ENCODE peak calls at places on chromosome 21, in five cellular contexts. I, A, S, D and X are unnamed samples.

GRCh38 chr21:15004721-15005370 is 60.0 kb downstream of the NRIP1 start:
- DNase-seq in I (no peak), A (no peak), S (no peak), D (no peak), X (no peak)

GRCh38 chr21:29299046-29299905 is 554 bp downstream of the BACH1 start:
- DNase-seq in I (peak), A (peak), S (peak), D (peak), X (peak)

GRCh38 chr21:17753736-17754135 is 65.4 kb downstream of the C21orf91 start:
- DNase-seq in I (no peak), A (no peak), S (no peak), D (no peak), X (no peak)

GRCh38 chr21:33854604-33855003 is 61.0 kb downstream of the ATP5PO start:
- DNase-seq in I (no peak), A (no peak), S (peak), D (no peak), X (no peak)

GRCh38 chr21:36203603-36203889 is 46.9 kb downstream of the DOP1B start:
- DNase-seq in I (no peak), A (peak), S (peak), D (peak), X (peak)

GRCh38 chr21:33801424-33802405 is 113.9 kb downstream of the ATP5PO start:
- DNase-seq in I (no peak), A (peak), S (peak), D (peak), X (no peak)

GRCh38 chr21:26842976-26843911 is 2.0 kb downstream of the ADAMTS1 start:
- DNase-seq in I (peak), A (peak), S (peak), D (peak), X (no peak)

GRCh38 chr21:17492415-17493168 is 20.3 kb upstream of the CXADR start:
- DNase-seq in I (no peak), A (no peak), S (peak), D (no peak), X (no peak)

GRCh38 chr21:15058718-15059316 is 6.0 kb downstream of the NRIP1 start:
- DNase-seq in I (no peak), A (no peak), S (peak), D (peak), X (peak)

GRCh38 chr21:36508948-36509347 is 29.0 kb upstream of the CLDN14 start:
- DNase-seq in I (no peak), A (no peak), S (no peak), D (no peak), X (no peak)

GRCh38 chr21:29827236-29827635 is 112.6 kb downstream of the GRIK1 start:
- DNase-seq in I (no peak), A (no peak), S (no peak), D (peak), X (no peak)

GRCh38 chr21:16455526-16455925 is 725.7 kb downstream of the USP25 start:
- DNase-seq in I (no peak), A (no peak), S (no peak), D (no peak), X (no peak)

GRCh38 chr21:33641339-33642026 is at the start of gene CRYZL1:
- DNase-seq in I (peak), A (peak), S (peak), D (peak), X (peak)

GRCh38 chr21:23131177-23131576 is 2133.0 kb downstream of the NCAM2 start:
- DNase-seq in I (no peak), A (no peak), S (peak), D (no peak), X (no peak)

GRCh38 chr21:15730484-15731242 is 881 bp downstream of the USP25 start:
- DNase-seq in I (no peak), A (no peak), S (peak), D (no peak), X (no peak)

GRCh38 chr21:18620421-18620820 is 216.8 kb upstream of the TMPRSS15 start:
- DNase-seq in I (no peak), A (no peak), S (no peak), D (no peak), X (no peak)

GRCh38 chr21:28992526-28993292 is at the start of gene LTN1:
- DNase-seq in I (peak), A (peak), S (peak), D (peak), X (peak)

GRCh38 chr21:37787456-37787855 is 128.8 kb downstream of the KCNJ6 start:
- DNase-seq in I (no peak), A (no peak), S (peak), D (peak), X (no peak)

GRCh38 chr21:17406202-17406601 is 106.6 kb upstream of the CXADR start:
- DNase-seq in I (no peak), A (no peak), S (no peak), D (no peak), X (no peak)

GRCh38 chr21:38793060-38793459 is 12.7 kb upstream of the ETS2 start:
- DNase-seq in I (no peak), A (no peak), S (no peak), D (no peak), X (no peak)

GRCh38 chr21:38796426-38796825 is 9.3 kb upstream of the ETS2 start:
- DNase-seq in I (no peak), A (no peak), S (no peak), D (peak), X (no peak)

GRCh38 chr21:38794978-38795377 is 10.8 kb upstream of the ETS2 start:
- DNase-seq in I (no peak), A (no peak), S (no peak), D (no peak), X (no peak)

GRCh38 chr21:38795475-38795874 is 10.3 kb upstream of the ETS2 start:
- DNase-seq in I (no peak), A (no peak), S (no peak), D (no peak), X (no peak)

DNA sequence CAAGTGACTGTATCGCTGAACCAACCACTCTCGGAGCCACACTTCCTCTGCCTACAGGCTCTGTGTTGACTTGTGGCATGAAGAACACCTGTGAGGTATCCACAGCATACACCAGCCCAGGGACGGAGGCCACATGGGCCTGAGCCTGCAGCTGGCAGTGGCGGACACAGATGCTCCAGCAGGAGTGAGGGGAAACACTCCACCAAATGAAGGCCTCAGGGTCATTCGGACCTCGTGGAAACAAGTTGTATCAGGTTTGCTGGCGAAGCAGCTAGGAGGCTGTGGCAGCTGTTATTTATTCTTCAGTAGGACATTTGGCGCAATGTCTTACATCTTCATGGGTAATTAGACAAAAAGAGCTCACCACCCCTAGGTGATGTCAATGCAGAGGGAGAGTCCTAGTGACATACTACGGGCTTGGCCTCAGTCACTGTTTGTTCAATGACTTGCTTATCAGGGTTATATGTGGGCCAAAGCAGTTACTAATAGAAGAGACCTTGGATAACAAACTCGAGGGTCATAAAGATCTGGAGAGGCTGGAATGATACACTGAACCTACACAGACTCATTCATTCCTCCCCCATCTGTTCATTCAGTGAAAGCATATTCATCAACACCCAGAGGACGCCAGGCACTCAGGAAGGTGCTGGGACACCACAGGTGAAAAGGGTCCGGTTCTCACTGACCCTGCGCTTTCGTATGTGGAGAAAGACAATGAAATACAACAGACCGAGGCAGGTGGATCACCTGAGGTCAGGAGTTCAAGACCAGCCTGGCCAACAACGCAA is 11.6 kb upstream of the ETS2 start:
- DNase-seq in I (no peak), A (no peak), S (no peak), D (no peak), X (no peak)
- H3K27ac ChIP-seq in I (no peak), A (no peak), S (no peak), D (no peak), X (no peak)

DNA sequence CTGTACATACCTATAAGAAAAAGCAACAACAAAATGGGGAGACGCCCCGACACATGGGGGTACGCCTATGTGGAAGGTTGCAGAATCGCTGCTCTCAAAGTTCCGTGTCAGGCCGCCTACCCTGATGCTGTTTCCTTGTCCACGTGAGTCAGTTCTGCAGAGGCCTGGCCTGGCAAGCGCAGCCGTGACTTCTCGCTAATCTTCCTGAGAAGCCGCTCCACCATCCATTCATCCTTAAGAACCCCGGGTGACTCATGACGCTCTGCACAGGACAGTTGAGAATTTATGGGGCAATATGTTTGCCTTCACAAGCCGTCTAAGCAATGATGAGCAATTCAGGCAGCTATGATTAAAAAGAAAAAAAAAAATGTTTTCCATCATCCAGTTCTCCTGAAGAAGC is 122.3 kb upstream of the TMPRSS2 start:
- DNase-seq in I (no peak), A (no peak), S (no peak), D (peak), X (no peak)
- H3K27ac ChIP-seq in I (no peak), A (no peak), S (no peak), D (peak), X (no peak)

GRCh38 chr21:35201288-35201687 is 152.2 kb upstream of the RUNX1 start:
- DNase-seq in I (no peak), A (no peak), S (no peak), D (no peak), X (no peak)

GRCh38 chr21:35203093-35204021 is 154.3 kb upstream of the RUNX1 start:
- DNase-seq in I (no peak), A (no peak), S (no peak), D (peak), X (no peak)

GRCh38 chr21:35204125-35204524 is 155.0 kb upstream of the RUNX1 start:
- DNase-seq in I (no peak), A (no peak), S (no peak), D (no peak), X (no peak)

GRCh38 chr21:35201799-35202198 is 152.7 kb upstream of the RUNX1 start:
- DNase-seq in I (no peak), A (no peak), S (no peak), D (no peak), X (no peak)

GRCh38 chr21:35202431-35202830 is 153.3 kb upstream of the RUNX1 start:
- DNase-seq in I (no peak), A (no peak), S (no peak), D (no peak), X (no peak)
- H3K27ac ChIP-seq in I (no peak), A (no peak), S (no peak), D (peak), X (no peak)

DNA sequence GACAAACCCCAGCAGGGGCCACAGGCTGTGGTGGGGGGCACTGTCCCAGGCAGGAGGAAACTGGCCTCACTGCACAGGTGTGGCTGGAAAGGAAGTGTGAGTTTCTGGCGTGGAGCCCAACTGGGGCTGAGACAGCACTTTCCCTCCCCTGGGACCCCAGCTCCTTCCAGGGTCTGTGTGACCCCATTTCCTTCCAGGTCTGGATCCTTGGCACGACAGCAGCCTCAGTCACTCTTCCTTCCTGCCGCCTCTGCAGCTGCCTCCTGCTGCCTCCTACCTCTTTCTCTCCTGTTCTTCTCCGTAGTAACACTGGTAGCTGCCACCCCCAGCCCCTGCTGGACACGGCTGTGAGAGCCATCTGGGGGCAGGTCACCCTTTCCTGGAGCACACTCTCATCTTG is 88.0 kb downstream of the SIK1 start:
- DNase-seq in I (no peak), A (no peak), S (no peak), D (no peak), X (no peak)
- H3K27ac ChIP-seq in I (no peak), A (no peak), S (no peak), D (no peak), X (no peak)

GRCh38 chr21:25457946-25458345 is 149.3 kb downstream of the MRPL39 start:
- DNase-seq in I (no peak), A (no peak), S (no peak), D (no peak), X (no peak)
- H3K27ac ChIP-seq in I (peak), A (no peak), S (no peak), D (peak), X (peak)

DNA sequence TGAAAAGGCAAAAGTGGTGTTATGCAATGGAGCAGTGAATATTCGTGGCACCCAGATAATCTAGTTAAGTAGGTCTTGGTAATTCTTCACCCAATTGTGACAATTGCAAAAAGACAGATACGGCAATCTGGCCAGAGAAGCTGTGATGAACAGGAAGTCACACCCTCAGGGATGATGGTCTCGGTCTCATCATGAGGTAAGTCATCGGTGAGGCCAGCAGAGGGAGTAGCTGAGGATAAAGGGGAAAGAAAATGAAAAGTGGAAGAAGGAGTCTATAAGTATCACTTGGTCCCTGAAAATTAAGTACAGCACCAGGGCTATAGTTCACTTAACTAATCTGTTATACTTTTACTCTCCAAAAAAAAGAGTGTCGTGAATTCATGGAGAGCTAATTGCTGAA is 258.8 kb upstream of the NCAM2 start:
- DNase-seq in I (no peak), A (no peak), S (peak), D (no peak), X (no peak)
- H3K27ac ChIP-seq in I (no peak), A (no peak), S (no peak), D (no peak), X (no peak)

DNA sequence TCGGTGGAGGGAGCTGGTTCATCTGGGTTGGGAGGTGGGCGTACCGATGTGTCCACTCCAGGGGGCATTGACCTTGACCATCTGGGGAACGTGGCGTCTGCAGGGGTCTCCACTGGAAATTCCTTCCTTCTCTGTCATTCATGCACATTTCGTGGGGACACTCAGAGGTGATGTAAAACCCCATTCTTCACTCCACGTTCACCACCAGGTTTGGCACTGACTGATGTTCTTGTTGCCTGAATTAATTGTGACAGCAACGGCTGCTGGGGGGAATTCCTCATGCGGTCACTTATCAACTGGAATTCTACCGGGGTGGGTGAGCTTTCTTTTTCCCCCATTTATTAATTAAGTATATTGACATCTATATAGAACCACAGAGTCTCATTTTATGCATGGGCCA is 18.1 kb upstream of the POFUT2 start:
- DNase-seq in I (no peak), A (peak), S (no peak), D (peak), X (no peak)
- H3K27ac ChIP-seq in I (no peak), A (peak), S (no peak), D (peak), X (no peak)